ENCODE peak calls at places on chromosomes 4 and X, in seven cellular contexts. One of them, this sample, is unnamed.

GRCh38 chr4:6562931-6563901 is 11.8 kb upstream of the MAN2B2 start:
- DNase-seq in ELR: peak
- DNase-seq in ACHN: no peak
- DNase-seq in NCI-H1436: no peak
- DNase-seq in HepG2: no peak
- DNase-seq in GM23248: peak
- DNase-seq in left cardiac atrium: no peak
- DNase-seq in this sample: no peak

GRCh38 chr4:184101711-184102110 is 116.0 kb downstream of the ENPP6 start:
- DNase-seq in NCI-H1436: no peak
- DNase-seq in ACHN: no peak
- DNase-seq in GM23248: no peak
- DNase-seq in HepG2: no peak
- DNase-seq in left cardiac atrium: no peak
- DNase-seq in ELR: no peak
- DNase-seq in this sample: no peak

GRCh38 chr4:76388160-76388908 is 32.6 kb downstream of the CCDC158 start:
- DNase-seq in ACHN: no peak
- DNase-seq in GM23248: no peak
- DNase-seq in left cardiac atrium: no peak
- DNase-seq in HepG2: peak
- DNase-seq in NCI-H1436: no peak
- DNase-seq in ELR: no peak
- DNase-seq in this sample: peak

GRCh38 chrX:13597928-13598327 is 28.5 kb downstream of the EGFL6 start:
- DNase-seq in HepG2: no peak
- DNase-seq in left cardiac atrium: no peak
- DNase-seq in ELR: no peak
- DNase-seq in NCI-H1436: no peak
- DNase-seq in GM23248: peak
- DNase-seq in ACHN: no peak
- DNase-seq in this sample: peak

GRCh38 chrX:119885554-119886428 is 9.9 kb upstream of the AKAP14 start:
- DNase-seq in NCI-H1436: peak
- DNase-seq in left cardiac atrium: no peak
- DNase-seq in GM23248: no peak
- DNase-seq in ACHN: peak
- DNase-seq in ELR: peak
- DNase-seq in HepG2: peak
- DNase-seq in this sample: no peak

GRCh38 chr4:125365731-125366130 is 51.0 kb downstream of the FAT4 start:
- DNase-seq in ELR: no peak
- DNase-seq in NCI-H1436: no peak
- DNase-seq in left cardiac atrium: no peak
- DNase-seq in HepG2: no peak
- DNase-seq in GM23248: no peak
- DNase-seq in ACHN: no peak
- DNase-seq in this sample: no peak

GRCh38 chrX:72308209-72308565 is 2.5 kb upstream of the CITED1 start:
- DNase-seq in NCI-H1436: no peak
- DNase-seq in GM23248: no peak
- DNase-seq in left cardiac atrium: no peak
- DNase-seq in HepG2: no peak
- DNase-seq in ACHN: no peak
- DNase-seq in ELR: peak
- DNase-seq in this sample: no peak

GRCh38 chrX:43679778-43680177 is 23.7 kb downstream of the MAOA start:
- DNase-seq in HepG2: no peak
- DNase-seq in ACHN: no peak
- DNase-seq in ELR: no peak
- DNase-seq in GM23248: no peak
- DNase-seq in NCI-H1436: no peak
- DNase-seq in left cardiac atrium: no peak
- DNase-seq in this sample: no peak

GRCh38 chr4:168673476-168673875 is 176.6 kb downstream of the PALLD start:
- DNase-seq in NCI-H1436: no peak
- DNase-seq in HepG2: no peak
- DNase-seq in ELR: no peak
- DNase-seq in GM23248: no peak
- DNase-seq in ACHN: no peak
- DNase-seq in left cardiac atrium: no peak
- DNase-seq in this sample: no peak

GRCh38 chrX:18809641-18810040 is 102.2 kb downstream of the PPEF1 start:
- DNase-seq in HepG2: no peak
- DNase-seq in ELR: no peak
- DNase-seq in NCI-H1436: no peak
- DNase-seq in left cardiac atrium: no peak
- DNase-seq in ACHN: no peak
- DNase-seq in GM23248: no peak
- DNase-seq in this sample: no peak

GRCh38 chr4:183256756-183257385 is 63.2 kb downstream of the CLDN22 start:
- DNase-seq in HepG2: peak
- DNase-seq in GM23248: peak
- DNase-seq in ELR: peak
- DNase-seq in ACHN: peak
- DNase-seq in NCI-H1436: peak
- DNase-seq in left cardiac atrium: peak
- DNase-seq in this sample: peak

GRCh38 chr4:68002906-68003305 is 39.6 kb upstream of the TMPRSS11A start:
- DNase-seq in GM23248: no peak
- DNase-seq in left cardiac atrium: no peak
- DNase-seq in HepG2: no peak
- DNase-seq in ACHN: no peak
- DNase-seq in NCI-H1436: no peak
- DNase-seq in ELR: no peak
- DNase-seq in this sample: no peak